ENCODE peak calls at places on chromosomes 12 and 14, in six cellular contexts. F is spleen, L is stomach, S is upper lobe of left lung, T is HCT116, G is GM12878. Z is an unnamed sample.

GRCh38 chr12:11730299-11731041 is 81.0 kb downstream of the ETV6 start:
- DNase-seq in F (no peak), L (peak), S (peak), T (peak), G (peak), Z (no peak)

GRCh38 chr12:117111386-117112267 is 12.4 kb upstream of the TESC start:
- DNase-seq in F (no peak), L (no peak), S (no peak), T (no peak), G (no peak), Z (no peak)

GRCh38 chr12:57135939-57136338 is 7.7 kb downstream of the LRP1 start:
- DNase-seq in F (peak), L (no peak), S (no peak), T (no peak), G (no peak), Z (no peak)

GRCh38 chr14:63276492-63277342 is 42.0 kb downstream of the GPHB5 start:
- DNase-seq in F (no peak), L (no peak), S (no peak), T (peak), G (no peak), Z (no peak)

GRCh38 chr14:92945544-92945943 is 22.6 kb downstream of the CHGA start:
- DNase-seq in F (no peak), L (no peak), S (no peak), T (no peak), G (no peak), Z (no peak)

GRCh38 chr14:105859717-105860614 is 333.6 kb downstream of the TMEM121 start:
- DNase-seq in F (peak), L (peak), S (peak), T (no peak), G (no peak), Z (no peak)

GRCh38 chr14:37247777-37248461 is 50.2 kb downstream of the MIPOL1 start:
- DNase-seq in F (no peak), L (no peak), S (no peak), T (no peak), G (no peak), Z (no peak)

GRCh38 chr12:105960319-105961076 is 178.3 kb downstream of the NUAK1 start:
- DNase-seq in F (no peak), L (no peak), S (peak), T (no peak), G (no peak), Z (no peak)

GRCh38 chr14:100416921-100417451 is 93.8 kb downstream of the SLC25A47 start:
- DNase-seq in F (no peak), L (no peak), S (no peak), T (no peak), G (no peak), Z (no peak)

GRCh38 chr12:32296541-32296940 is 102.8 kb upstream of the FGD4 start:
- DNase-seq in F (no peak), L (no peak), S (no peak), T (no peak), G (no peak), Z (no peak)

GRCh38 chr14:104019029-104019428 is 66.5 kb upstream of the ASPG start:
- DNase-seq in F (no peak), L (no peak), S (no peak), T (no peak), G (no peak), Z (no peak)

GRCh38 chr12:79019672-79020071 is 155.1 kb downstream of the SYT1 start:
- DNase-seq in F (no peak), L (no peak), S (no peak), T (no peak), G (peak), Z (no peak)

GRCh38 chr12:88036368-88036965 is 7.3 kb upstream of the C12orf50 start:
- DNase-seq in F (no peak), L (no peak), S (no peak), T (no peak), G (no peak), Z (no peak)

GRCh38 chr12:11228268-11228879 is 41.1 kb downstream of the PRB3 start:
- DNase-seq in F (no peak), L (peak), S (peak), T (peak), G (peak), Z (no peak)

GRCh38 chr14:105519946-105520698 is 6.3 kb upstream of the TMEM121 start:
- DNase-seq in F (no peak), L (no peak), S (no peak), T (no peak), G (no peak), Z (no peak)

GRCh38 chr14:21072102-21072501 is 2.0 kb downstream of the ARHGEF40 start:
- DNase-seq in F (no peak), L (no peak), S (no peak), T (no peak), G (no peak), Z (no peak)

DNA sequence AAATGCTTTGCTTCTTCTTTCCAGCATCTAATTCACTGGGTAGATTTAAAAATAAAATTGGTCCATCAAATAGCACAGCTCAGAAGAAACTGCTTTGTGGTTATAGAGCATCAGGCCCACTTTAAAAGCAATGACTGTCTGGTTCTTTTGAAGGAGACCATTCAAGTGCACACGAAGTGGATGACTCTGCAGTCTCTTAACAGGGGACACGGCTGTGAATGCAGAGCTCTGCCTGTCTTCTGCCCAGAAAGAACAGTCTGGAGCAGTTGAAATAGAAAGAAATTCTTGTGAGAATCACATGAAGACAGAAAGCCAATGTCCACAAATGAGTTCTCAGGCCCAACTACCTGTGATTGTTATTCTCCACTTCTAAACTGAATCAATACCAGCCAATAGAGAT is 138.7 kb upstream of the PLEKHA5 start:
- DNase-seq in F (no peak), L (no peak), S (no peak), T (no peak), G (no peak), Z (no peak)
- TF ChIP-seq POLR2AphosphoS5 in F (no peak), L (no peak), S (no peak), T (no peak), G (no peak), Z (no peak)

GRCh38 chr14:22987291-22987690 is 4.9 kb upstream of the AJUBA start:
- DNase-seq in F (no peak), L (no peak), S (no peak), T (no peak), G (no peak), Z (no peak)

GRCh38 chr14:22982477-22983245 is at the start of gene AJUBA:
- DNase-seq in F (peak), L (peak), S (peak), T (peak), G (no peak), Z (peak)

GRCh38 chr14:22984959-22985658 is 2.8 kb upstream of the AJUBA start:
- DNase-seq in F (no peak), L (no peak), S (no peak), T (no peak), G (no peak), Z (no peak)

GRCh38 chr14:22985894-22986507 is 3.6 kb upstream of the AJUBA start:
- DNase-seq in F (no peak), L (no peak), S (no peak), T (no peak), G (no peak), Z (no peak)

DNA sequence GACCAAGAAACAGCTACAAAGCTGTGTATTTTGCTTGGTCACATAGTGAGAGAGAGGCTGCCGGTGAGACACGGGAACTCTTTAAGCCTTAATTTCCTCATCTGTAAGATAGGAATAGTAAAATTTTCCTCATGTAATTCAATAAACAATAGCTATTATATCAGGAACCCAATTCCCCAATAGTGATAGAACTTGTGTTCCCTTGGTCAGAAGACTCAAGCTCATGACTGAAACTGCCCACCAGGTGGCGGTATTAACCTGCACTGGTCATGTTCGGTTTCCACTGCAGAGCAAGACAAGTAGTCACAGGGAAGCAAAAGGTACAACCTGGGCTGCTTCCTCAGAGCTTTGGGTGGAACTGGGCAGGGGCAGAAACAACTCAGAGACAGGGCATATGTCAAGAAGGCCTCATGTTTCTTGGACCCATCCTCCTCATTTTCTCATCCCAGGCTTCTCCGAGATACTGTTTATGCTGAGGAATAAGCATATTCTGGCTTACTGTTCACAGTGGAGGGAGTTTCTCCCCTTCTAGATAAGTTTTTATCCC is 4.2 kb upstream of the AJUBA start:
- DNase-seq in F (peak), L (peak), S (peak), T (peak), G (no peak), Z (no peak)
- TF ChIP-seq POLR2AphosphoS5 in F (peak), L (peak), S (no peak), T (no peak), G (no peak), Z (peak)

DNA sequence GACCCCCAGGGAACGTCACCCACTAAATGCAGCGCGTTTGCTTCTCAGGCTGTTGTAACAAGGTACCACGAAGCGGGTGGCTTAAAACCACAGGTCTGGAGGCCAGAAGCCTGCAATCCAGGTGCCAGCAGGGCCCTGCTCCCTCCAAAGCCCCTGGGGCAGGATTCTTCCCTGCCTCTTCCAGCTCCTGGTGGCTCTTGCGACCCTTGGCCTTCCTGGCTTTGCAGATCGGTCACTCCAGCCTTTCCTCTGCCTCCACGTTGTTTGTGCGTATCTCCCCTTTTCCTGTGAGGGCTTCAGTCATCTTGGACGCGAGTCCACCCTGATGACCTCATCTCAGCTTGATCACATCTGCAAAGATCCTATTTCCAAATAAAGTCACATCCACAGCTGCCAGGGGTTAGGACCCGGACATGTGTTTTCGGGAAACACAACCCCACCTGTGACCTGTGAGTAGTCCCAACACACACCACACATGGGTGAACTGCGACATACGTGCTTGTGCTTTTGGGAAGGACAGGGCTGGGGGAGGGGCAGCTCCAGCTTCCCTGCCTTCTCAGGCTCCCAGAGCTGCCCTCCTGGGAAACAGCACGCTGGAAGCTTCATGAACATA is 114.5 kb upstream of the NCOR2 start:
- DNase-seq in F (no peak), L (no peak), S (no peak), T (no peak), G (no peak), Z (no peak)
- TF ChIP-seq POLR2AphosphoS5 in F (no peak), L (peak), S (peak), T (no peak), G (no peak), Z (no peak)

GRCh38 chr12:120168337-120168736 is 26.2 kb downstream of the GCN1 start:
- DNase-seq in F (no peak), L (no peak), S (no peak), T (no peak), G (no peak), Z (no peak)

GRCh38 chr12:120169946-120170345 is 24.6 kb downstream of the GCN1 start:
- DNase-seq in F (no peak), L (no peak), S (no peak), T (no peak), G (no peak), Z (no peak)

GRCh38 chr12:120170631-120171030 is 23.9 kb downstream of the GCN1 start:
- DNase-seq in F (peak), L (no peak), S (no peak), T (no peak), G (no peak), Z (no peak)

GRCh38 chr12:120164293-120164692 is 30.2 kb downstream of the GCN1 start:
- DNase-seq in F (no peak), L (no peak), S (no peak), T (no peak), G (no peak), Z (no peak)

GRCh38 chr12:120167529-120168095 is 26.9 kb downstream of the GCN1 start:
- DNase-seq in F (no peak), L (no peak), S (no peak), T (no peak), G (no peak), Z (no peak)
- TF ChIP-seq POLR2AphosphoS5 in F (no peak), L (no peak), S (no peak), T (no peak), G (no peak), Z (no peak)

GRCh38 chr14:51807355-51807754 is 53.1 kb upstream of the GNG2 start:
- DNase-seq in F (no peak), L (no peak), S (no peak), T (no peak), G (no peak), Z (no peak)
- TF ChIP-seq POLR2AphosphoS5 in F (no peak), L (no peak), S (no peak), T (no peak), G (no peak), Z (no peak)

GRCh38 chr14:32075636-32076277 is 1.3 kb upstream of the ARHGAP5 start:
- DNase-seq in F (peak), L (no peak), S (peak), T (no peak), G (no peak), Z (no peak)

GRCh38 chr14:32078030-32078793 is 1.1 kb downstream of the ARHGAP5 start:
- DNase-seq in F (no peak), L (peak), S (peak), T (no peak), G (no peak), Z (no peak)

GRCh38 chr14:32076278-32077080 is 625 bp upstream of the ARHGAP5 start:
- DNase-seq in F (peak), L (peak), S (peak), T (peak), G (peak), Z (no peak)

GRCh38 chr14:32078794-32079663 is 1.9 kb downstream of the ARHGAP5 start:
- DNase-seq in F (no peak), L (no peak), S (no peak), T (peak), G (no peak), Z (no peak)

DNA sequence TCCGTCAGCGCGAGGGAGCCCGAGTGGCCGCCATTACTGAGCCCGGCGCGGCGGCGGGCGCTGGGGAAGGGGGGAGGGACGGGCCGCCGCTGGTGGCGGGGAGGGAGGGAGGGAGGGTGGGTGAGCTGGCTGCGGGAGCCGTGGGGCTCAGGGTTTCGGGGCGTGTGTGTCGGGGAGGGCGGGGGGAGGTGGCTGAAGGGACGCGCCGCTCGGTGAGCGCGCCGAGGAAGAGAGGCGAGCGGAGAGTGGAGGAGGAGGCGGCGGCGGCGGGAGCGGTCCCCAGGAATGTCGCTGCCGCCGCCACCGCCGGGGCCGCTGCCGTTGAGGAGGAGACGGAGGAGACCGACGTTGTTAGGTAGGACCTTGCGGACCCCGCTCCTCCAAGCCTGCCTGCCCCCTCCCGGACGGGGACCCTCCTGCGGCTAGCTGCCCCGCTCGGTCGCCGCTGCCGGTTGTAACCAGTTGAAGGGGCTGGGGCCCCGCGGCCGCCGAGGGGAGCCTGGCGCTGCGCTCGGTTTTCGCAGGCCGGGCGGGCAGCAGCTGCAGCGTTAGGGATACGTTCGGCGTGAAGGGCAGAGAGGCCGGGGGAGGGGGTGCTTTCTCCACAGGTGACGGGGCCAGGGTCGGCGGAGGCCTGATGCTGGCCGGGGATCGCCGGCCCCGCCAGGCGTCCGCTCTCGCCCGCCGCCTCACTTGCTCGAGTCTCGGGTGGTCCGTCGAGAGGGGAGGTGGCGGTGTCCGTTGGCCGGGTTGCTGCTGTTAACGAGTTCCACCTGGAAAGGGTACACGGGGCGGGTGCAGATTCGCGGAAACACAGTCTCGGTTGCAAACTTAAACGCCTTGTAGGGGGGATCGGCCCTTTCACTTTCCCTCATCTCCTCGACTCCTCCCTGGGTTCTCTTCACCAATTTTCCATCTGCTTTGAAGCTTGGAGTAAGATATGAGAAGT is at the start of gene ARHGAP5:
- DNase-seq in F (peak), L (peak), S (peak), T (no peak), G (no peak), Z (peak)
- TF ChIP-seq POLR2AphosphoS5 in F (no peak), L (no peak), S (no peak), T (no peak), G (no peak), Z (no peak)

Z was measured in vagina.